ENCODE peak calls at places on chromosomes 4 and X, in six cellular contexts. L is adrenal gland, Z is Peyer's patch, V is transverse colon, R is body of pancreas, D is tibial nerve. E is an unnamed sample.

GRCh38 chr4:186146443-186146842 is 41.9 kb downstream of the FAM149A start:
- DNase-seq in L (no peak), Z (no peak), V (no peak), R (no peak), D (no peak), E (no peak)

GRCh38 chrX:119880076-119880475 is 8.4 kb downstream of the NDUFA1 start:
- DNase-seq in L (no peak), Z (peak), V (no peak), R (no peak), D (no peak), E (no peak)

GRCh38 chr4:168162604-168163003 is 70.3 kb downstream of the ANXA10 start:
- DNase-seq in L (no peak), Z (no peak), V (no peak), R (peak), D (no peak), E (no peak)

GRCh38 chr4:76504613-76505465 is 69.8 kb downstream of the SHROOM3 start:
- DNase-seq in L (no peak), Z (no peak), V (no peak), R (no peak), D (peak), E (peak)

GRCh38 chrX:53262918-53263394 is 18.4 kb downstream of the IQSEC2 start:
- DNase-seq in L (no peak), Z (no peak), V (no peak), R (no peak), D (no peak), E (no peak)

GRCh38 chr4:149311076-149311475 is 504.6 kb downstream of the IQCM start:
- DNase-seq in L (no peak), Z (no peak), V (no peak), R (no peak), D (no peak), E (no peak)

GRCh38 chr4:184857446-184858121 is 31.8 kb upstream of the ACSL1 start:
- DNase-seq in L (no peak), Z (no peak), V (no peak), R (no peak), D (no peak), E (no peak)

GRCh38 chrX:46575586-46575985 is 2.0 kb downstream of the CHST7 start:
- DNase-seq in L (no peak), Z (no peak), V (no peak), R (no peak), D (no peak), E (no peak)

GRCh38 chr4:124940387-124940786 is 227.9 kb upstream of the ANKRD50 start:
- DNase-seq in L (no peak), Z (no peak), V (no peak), R (no peak), D (peak), E (no peak)

GRCh38 chr4:67762091-67762490 is 7.9 kb upstream of the GNRHR start:
- DNase-seq in L (no peak), Z (no peak), V (no peak), R (no peak), D (no peak), E (no peak)

GRCh38 chrX:101397779-101398178 is 7.0 kb downstream of the RPL36A start:
- DNase-seq in L (no peak), Z (no peak), V (no peak), R (no peak), D (no peak), E (no peak)

GRCh38 chr4:49032440-49033161 is 46.5 kb downstream of the CWH43 start:
- DNase-seq in L (peak), Z (no peak), V (no peak), R (no peak), D (no peak), E (peak)

GRCh38 chr4:75990129-75990528 is 616 bp downstream of the SDAD1 start:
- DNase-seq in L (no peak), Z (no peak), V (no peak), R (no peak), D (no peak), E (peak)

GRCh38 chr4:17561195-17561909 is 15.6 kb upstream of the LAP3 start:
- DNase-seq in L (no peak), Z (no peak), V (no peak), R (no peak), D (no peak), E (no peak)

GRCh38 chr4:168852387-168852786 is 157.7 kb downstream of the CBR4 start:
- DNase-seq in L (no peak), Z (no peak), V (no peak), R (no peak), D (no peak), E (no peak)

DNA sequence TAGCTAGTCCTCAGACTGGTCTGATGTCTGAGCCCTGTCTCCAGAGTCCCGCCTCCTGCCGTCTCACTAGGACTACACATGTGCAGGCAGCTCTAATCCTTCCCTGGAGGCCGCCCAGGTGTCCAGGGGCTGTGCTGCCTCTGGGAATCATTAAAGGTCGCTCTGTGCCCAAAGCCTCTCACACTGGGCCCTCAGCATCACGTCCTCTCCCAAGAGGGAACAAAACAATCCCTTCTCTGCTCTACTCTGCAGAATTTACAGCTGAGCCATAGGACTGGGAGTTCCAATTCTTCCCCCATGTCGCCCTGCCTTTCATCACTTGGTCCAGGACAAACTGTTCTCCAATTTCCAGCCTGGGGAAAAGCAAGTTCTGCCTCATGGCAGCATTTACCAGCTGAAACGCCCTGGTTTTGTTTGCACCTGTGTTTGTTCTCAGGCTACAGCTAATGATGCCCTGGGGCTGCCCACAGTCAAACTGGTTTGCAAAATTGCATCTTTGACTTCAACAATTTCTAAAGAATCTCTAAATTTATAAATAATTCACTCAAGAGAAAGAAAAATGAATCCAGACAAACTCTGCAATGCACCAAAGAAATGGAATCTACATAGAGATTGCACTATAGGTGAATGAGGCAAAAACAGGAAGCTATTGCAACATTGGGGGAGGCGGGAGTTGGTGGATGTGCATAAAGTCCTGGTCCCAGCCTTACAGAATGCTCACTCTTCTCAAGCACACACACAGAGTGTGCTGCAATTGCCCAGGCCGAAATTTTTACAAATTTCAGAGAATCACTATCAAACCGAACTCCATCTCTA is 7.2 kb upstream of the MRFAP1 start:
- DNase-seq in L (no peak), Z (no peak), V (no peak), R (no peak), D (no peak), E (no peak)
- TF ChIP-seq POLR2A in L (no peak), Z (no peak), V (no peak), R (no peak), D (no peak), E (no peak)

DNA sequence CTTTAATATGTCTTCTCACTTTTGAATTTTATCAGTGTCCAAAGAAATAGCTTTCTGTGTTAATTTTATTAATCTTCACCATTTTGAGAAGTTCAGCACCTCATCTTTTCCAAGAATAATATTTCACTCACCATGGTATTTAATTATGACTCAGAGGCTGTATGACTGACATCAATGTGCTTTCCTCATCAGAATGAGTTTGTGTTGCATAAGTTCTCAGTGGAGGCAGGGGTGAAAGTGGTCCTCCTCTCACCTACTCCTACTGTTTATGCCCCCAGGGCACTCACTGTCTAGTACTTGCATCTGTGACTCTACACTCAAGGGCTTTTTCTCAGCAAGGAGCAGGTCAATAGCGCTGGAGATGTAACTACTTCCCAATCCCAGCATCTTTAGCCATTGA is 905.3 kb upstream of the INTU start:
- DNase-seq in L (no peak), Z (no peak), V (no peak), R (no peak), D (no peak), E (no peak)
- TF ChIP-seq POLR2A in L (no peak), Z (no peak), V (no peak), R (no peak), D (no peak), E (no peak)

DNA sequence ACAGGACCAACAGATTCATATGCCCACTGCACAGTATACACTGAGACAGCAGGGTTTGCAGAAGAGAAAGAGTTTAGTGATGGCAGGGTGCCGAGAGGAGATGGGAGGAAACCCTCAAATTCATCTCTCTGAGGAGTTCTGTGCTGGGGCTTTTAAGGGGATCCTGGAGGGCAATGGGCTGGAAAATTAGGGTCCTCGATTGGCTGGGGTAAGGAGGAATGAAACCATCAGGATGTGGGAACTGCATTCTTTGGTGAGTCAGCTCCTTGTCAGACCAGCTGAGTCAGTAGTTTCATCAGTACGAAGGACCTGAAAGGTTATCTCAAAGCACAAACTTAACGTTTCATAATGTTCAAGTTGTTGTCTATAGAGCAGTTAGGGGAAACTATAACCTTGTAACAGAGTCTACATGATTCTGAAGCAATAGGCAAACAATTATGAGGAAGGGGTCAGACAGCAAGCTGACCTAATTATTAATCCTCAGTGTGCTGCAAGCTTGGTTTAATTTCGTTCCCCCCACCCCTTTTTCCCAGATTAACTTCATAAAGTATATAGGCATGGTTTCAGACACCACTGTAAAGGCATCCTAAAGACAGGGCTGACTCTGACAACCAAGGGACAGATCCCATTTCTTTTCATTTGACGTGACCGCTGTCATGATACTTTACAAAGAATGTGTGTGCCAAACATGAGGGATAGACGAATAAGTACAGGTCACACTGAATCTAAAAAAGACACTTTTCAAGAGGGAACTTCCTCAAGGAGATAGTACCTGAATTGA is 1.5 kb upstream of the MSMO1 start:
- DNase-seq in L (peak), Z (no peak), V (no peak), R (no peak), D (no peak), E (peak)
- TF ChIP-seq POLR2A in L (no peak), Z (no peak), V (no peak), R (no peak), D (no peak), E (peak)

DNA sequence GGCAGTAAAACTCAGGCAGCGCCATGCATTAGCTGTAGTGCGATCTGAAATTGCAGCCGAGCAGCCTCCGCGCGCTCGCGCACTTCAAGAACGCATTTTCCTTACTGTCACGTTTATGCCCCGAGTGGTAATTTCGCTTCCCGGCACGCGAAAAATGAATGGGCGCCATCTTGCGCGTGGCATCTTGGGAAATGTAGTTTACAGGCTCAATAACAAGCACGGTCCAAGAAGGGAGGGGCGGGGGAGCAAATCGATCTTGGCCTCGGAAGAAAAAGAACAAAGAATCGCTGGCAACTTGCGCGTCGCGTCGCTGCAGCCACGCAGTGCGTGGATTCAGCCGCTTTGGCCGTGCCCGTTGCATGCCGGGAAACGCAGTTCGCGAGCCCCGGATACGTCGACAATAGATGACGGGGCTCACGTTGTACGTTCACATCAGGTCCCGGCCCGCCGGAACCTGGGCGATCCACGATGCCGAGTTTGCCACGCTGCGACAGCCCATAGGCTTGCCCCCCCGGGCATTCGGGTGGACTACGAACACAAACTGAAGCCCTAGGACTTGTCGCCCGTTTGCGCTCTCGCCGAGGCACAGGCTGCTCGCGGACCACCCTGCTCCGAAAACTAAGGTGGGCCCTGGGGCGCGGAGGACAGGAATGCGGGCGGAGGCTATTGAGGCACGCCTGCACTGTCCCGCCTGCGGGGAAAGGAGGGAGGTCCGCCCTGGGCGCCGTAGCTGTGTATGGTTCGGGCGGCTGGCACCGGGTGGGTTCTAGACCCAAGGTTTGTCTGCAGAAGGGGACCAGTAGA is at the start of gene FTSJ1:
- DNase-seq in L (peak), Z (peak), V (peak), R (peak), D (peak), E (peak)
- TF ChIP-seq POLR2A in L (peak), Z (no peak), V (peak), R (peak), D (peak), E (peak)

GRCh38 chr4:102827674-102828496 is 534 bp upstream of the UBE2D3 start:
- DNase-seq in L (peak), Z (peak), V (peak), R (peak), D (peak), E (peak)
- TF ChIP-seq POLR2A in L (peak), Z (peak), V (peak), R (peak), D (peak), E (peak)

GRCh38 chr4:118280501-118281218 is 72.1 kb downstream of the PRSS12 start:
- DNase-seq in L (peak), Z (peak), V (peak), R (peak), D (peak), E (peak)
- TF ChIP-seq POLR2A in L (no peak), Z (no peak), V (no peak), R (no peak), D (no peak), E (peak)

GRCh38 chrX:154540897-154541535 is 5.6 kb downstream of the G6PD start:
- DNase-seq in L (no peak), Z (no peak), V (no peak), R (no peak), D (no peak), E (no peak)
- TF ChIP-seq POLR2A in L (no peak), Z (no peak), V (no peak), R (no peak), D (no peak), E (no peak)